ENCODE peak calls at places on chromosomes 3 and 15, in seven cellular contexts. One of them, this sample, is unnamed.

GRCh38 chr3:72487946-72488735 is 360.1 kb downstream of the SHQ1 start:
- DNase-seq in caudate nucleus: no peak
- DNase-seq in SJSA1: no peak
- DNase-seq in HL-60: no peak
- DNase-seq in Jurkat, Clone E6-1: no peak
- DNase-seq in SK-N-DZ: no peak
- DNase-seq in hepatic stellate cell: no peak
- DNase-seq in this sample: no peak

GRCh38 chr3:30662836-30663235 is 56.4 kb downstream of the TGFBR2 start:
- DNase-seq in hepatic stellate cell: no peak
- DNase-seq in Jurkat, Clone E6-1: no peak
- DNase-seq in HL-60: no peak
- DNase-seq in SJSA1: no peak
- DNase-seq in SK-N-DZ: no peak
- DNase-seq in caudate nucleus: no peak
- DNase-seq in this sample: no peak

GRCh38 chr3:25536668-25537331 is 108.7 kb downstream of the RARB start:
- DNase-seq in caudate nucleus: no peak
- DNase-seq in SJSA1: no peak
- DNase-seq in SK-N-DZ: no peak
- DNase-seq in HL-60: no peak
- DNase-seq in Jurkat, Clone E6-1: no peak
- DNase-seq in hepatic stellate cell: no peak
- DNase-seq in this sample: peak; percentile 5

GRCh38 chr15:64334530-64334929 is 21.4 kb downstream of the CSNK1G1 start:
- DNase-seq in caudate nucleus: no peak
- DNase-seq in hepatic stellate cell: no peak
- DNase-seq in Jurkat, Clone E6-1: no peak
- DNase-seq in SK-N-DZ: no peak
- DNase-seq in SJSA1: no peak
- DNase-seq in HL-60: no peak
- DNase-seq in this sample: no peak

GRCh38 chr3:23804441-23805227 is 1.1 kb upstream of the UBE2E1 start:
- DNase-seq in Jurkat, Clone E6-1: no peak
- DNase-seq in hepatic stellate cell: no peak
- DNase-seq in HL-60: no peak
- DNase-seq in SK-N-DZ: no peak
- DNase-seq in caudate nucleus: no peak
- DNase-seq in SJSA1: no peak
- DNase-seq in this sample: no peak

GRCh38 chr15:51879555-51879954 is 50.1 kb downstream of the TMOD3 start:
- DNase-seq in hepatic stellate cell: no peak
- DNase-seq in SK-N-DZ: no peak
- DNase-seq in SJSA1: no peak
- DNase-seq in HL-60: no peak
- DNase-seq in Jurkat, Clone E6-1: no peak
- DNase-seq in caudate nucleus: no peak
- DNase-seq in this sample: no peak

GRCh38 chr3:25495304-25495703 is 67.2 kb downstream of the RARB start:
- DNase-seq in caudate nucleus: no peak
- DNase-seq in Jurkat, Clone E6-1: no peak
- DNase-seq in SK-N-DZ: no peak
- DNase-seq in hepatic stellate cell: no peak
- DNase-seq in SJSA1: no peak
- DNase-seq in HL-60: no peak
- DNase-seq in this sample: no peak

GRCh38 chr15:98865397-98866339 is 141.9 kb downstream of the PGPEP1L start:
- DNase-seq in SJSA1: no peak
- DNase-seq in Jurkat, Clone E6-1: peak; percentile 71
- DNase-seq in hepatic stellate cell: peak; percentile 68
- DNase-seq in caudate nucleus: peak; percentile 51
- DNase-seq in HL-60: no peak
- DNase-seq in SK-N-DZ: peak; percentile 72
- DNase-seq in this sample: peak; percentile 86

GRCh38 chr15:75192307-75192706 is 9.4 kb upstream of the C15orf39 start:
- DNase-seq in HL-60: no peak
- DNase-seq in Jurkat, Clone E6-1: no peak
- DNase-seq in caudate nucleus: no peak
- DNase-seq in hepatic stellate cell: no peak
- DNase-seq in SJSA1: no peak
- DNase-seq in SK-N-DZ: no peak
- DNase-seq in this sample: no peak

GRCh38 chr15:29570121-29570930 is 251.9 kb downstream of the TJP1 start:
- DNase-seq in Jurkat, Clone E6-1: no peak
- DNase-seq in SJSA1: no peak
- DNase-seq in HL-60: no peak
- DNase-seq in caudate nucleus: no peak
- DNase-seq in SK-N-DZ: no peak
- DNase-seq in hepatic stellate cell: no peak
- DNase-seq in this sample: no peak

GRCh38 chr3:129312671-129313414 is 34.2 kb downstream of the HMCES start:
- DNase-seq in HL-60: no peak
- DNase-seq in SJSA1: no peak
- DNase-seq in Jurkat, Clone E6-1: no peak
- DNase-seq in caudate nucleus: no peak
- DNase-seq in hepatic stellate cell: no peak
- DNase-seq in SK-N-DZ: peak; percentile 43
- DNase-seq in this sample: peak; percentile 30

GRCh38 chr3:147415337-147415736 is 6.2 kb downstream of the ZIC1 start:
- DNase-seq in caudate nucleus: no peak
- DNase-seq in HL-60: no peak
- DNase-seq in SJSA1: no peak
- DNase-seq in Jurkat, Clone E6-1: no peak
- DNase-seq in SK-N-DZ: no peak
- DNase-seq in hepatic stellate cell: no peak
- DNase-seq in this sample: no peak

GRCh38 chr3:38454179-38454883 is 641 bp downstream of the ACVR2B start:
- DNase-seq in SK-N-DZ: no peak
- DNase-seq in HL-60: peak; percentile 8
- DNase-seq in caudate nucleus: no peak
- DNase-seq in SJSA1: no peak
- DNase-seq in hepatic stellate cell: peak; percentile 55
- DNase-seq in Jurkat, Clone E6-1: no peak
- DNase-seq in this sample: peak; percentile 43

GRCh38 chr15:40339621-40339945 is 1.2 kb downstream of the CCDC9B start:
- DNase-seq in hepatic stellate cell: no peak
- DNase-seq in SJSA1: no peak
- DNase-seq in SK-N-DZ: peak; percentile 66
- DNase-seq in caudate nucleus: no peak
- DNase-seq in Jurkat, Clone E6-1: no peak
- DNase-seq in HL-60: no peak
- DNase-seq in this sample: no peak

GRCh38 chr3:165768680-165769079 is 68.5 kb downstream of the BCHE start:
- DNase-seq in HL-60: no peak
- DNase-seq in caudate nucleus: no peak
- DNase-seq in Jurkat, Clone E6-1: peak; percentile 67
- DNase-seq in SJSA1: no peak
- DNase-seq in SK-N-DZ: no peak
- DNase-seq in hepatic stellate cell: no peak
- DNase-seq in this sample: peak; percentile 64

GRCh38 chr3:57066471-57066870 is 6.0 kb downstream of the SPATA12 start:
- DNase-seq in hepatic stellate cell: no peak
- DNase-seq in SJSA1: no peak
- DNase-seq in Jurkat, Clone E6-1: no peak
- DNase-seq in SK-N-DZ: no peak
- DNase-seq in caudate nucleus: no peak
- DNase-seq in HL-60: no peak
- DNase-seq in this sample: no peak

GRCh38 chr3:71076361-71076997 is 507.0 kb downstream of the FOXP1 start:
- DNase-seq in HL-60: no peak
- DNase-seq in caudate nucleus: no peak
- DNase-seq in Jurkat, Clone E6-1: no peak
- DNase-seq in SJSA1: no peak
- DNase-seq in hepatic stellate cell: peak; percentile 32
- DNase-seq in SK-N-DZ: no peak
- DNase-seq in this sample: no peak

GRCh38 chr3:61847784-61848462 is 286.6 kb downstream of the PTPRG start:
- DNase-seq in SJSA1: no peak
- DNase-seq in caudate nucleus: no peak
- DNase-seq in SK-N-DZ: no peak
- DNase-seq in HL-60: no peak
- DNase-seq in hepatic stellate cell: no peak
- DNase-seq in Jurkat, Clone E6-1: no peak
- DNase-seq in this sample: no peak

This sample was measured in DND-41.